ENCODE peak calls at places on chromosomes 1 and 21, in six cellular contexts. O is lower lobe of right lung, A is A549, J is cardiac fibroblast, X is fibroblast of the aortic adventitia, Z is uterus. D is an unnamed sample.
A peak's percentile ranks its signal among the peaks of the same experiment; 100 is the strongest.

GRCh38 chr21:44371596-44371995 is 18.2 kb downstream of the TRPM2 start:
- DNase-seq in O (no peak), A (no peak), J (no peak), X (no peak), Z (no peak), D (no peak)

GRCh38 chr1:200316148-200316803 is 93.6 kb downstream of the ZNF281 start:
- DNase-seq in O (no peak), A (no peak), J (no peak), X (no peak), Z (no peak), D (no peak)

GRCh38 chr1:215146252-215146975 is 63.9 kb downstream of the KCNK2 start:
- DNase-seq in O (no peak), A (no peak), J (peak; percentile 61), X (peak; percentile 60), Z (no peak), D (peak; percentile 19)

GRCh38 chr1:61588736-61589381 is 136.1 kb downstream of the TM2D1 start:
- DNase-seq in O (peak; percentile 53), A (peak; percentile 43), J (peak; percentile 77), X (peak; percentile 57), Z (peak; percentile 30), D (peak; percentile 38)

GRCh38 chr1:177998696-177999631 is 29.1 kb upstream of the SEC16B start:
- DNase-seq in O (no peak), A (no peak), J (no peak), X (no peak), Z (no peak), D (no peak)

GRCh38 chr1:18900303-18900841 is 2.0 kb downstream of the ALDH4A1 start:
- DNase-seq in O (no peak), A (no peak), J (peak; percentile 41), X (peak; percentile 39), Z (no peak), D (no peak)

GRCh38 chr1:76234061-76234460 is 159.5 kb downstream of the ST6GALNAC3 start:
- DNase-seq in O (no peak), A (no peak), J (no peak), X (no peak), Z (no peak), D (no peak)

GRCh38 chr1:178341218-178341956 is 155.4 kb downstream of the CLEC20A start:
- DNase-seq in O (peak; percentile 75), A (no peak), J (peak; percentile 91), X (peak; percentile 94), Z (peak; percentile 19), D (peak; percentile 80)

GRCh38 chr1:85328713-85329376 is 52.4 kb upstream of the BCL10 start:
- DNase-seq in O (no peak), A (peak; percentile 77), J (peak; percentile 98), X (peak; percentile 99), Z (no peak), D (peak; percentile 95)

GRCh38 chr1:116832932-116833578 is 76.7 kb upstream of the PTGFRN start:
- DNase-seq in O (no peak), A (no peak), J (no peak), X (no peak), Z (no peak), D (no peak)

GRCh38 chr1:34681481-34682451 is 73.1 kb upstream of the GJB5 start:
- DNase-seq in O (no peak), A (peak; percentile 35), J (peak; percentile 45), X (peak; percentile 52), Z (no peak), D (peak; percentile 11)

GRCh38 chr1:244296447-244296846 is 155.3 kb downstream of the ADSS2 start:
- DNase-seq in O (no peak), A (no peak), J (peak; percentile 58), X (no peak), Z (no peak), D (no peak)

GRCh38 chr1:235843458-235843857 is 23.2 kb downstream of the LYST start:
- DNase-seq in O (no peak), A (peak; percentile 25), J (peak; percentile 66), X (peak; percentile 63), Z (no peak), D (no peak)

GRCh38 chr1:68571499-68571898 is 74.6 kb upstream of the DEPDC1 start:
- DNase-seq in O (no peak), A (no peak), J (peak; percentile 16), X (peak; percentile 23), Z (no peak), D (no peak)

GRCh38 chr1:43936470-43937151 is 3.0 kb downstream of the ARTN start:
- DNase-seq in O (peak; percentile 63), A (no peak), J (peak; percentile 35), X (peak; percentile 9), Z (peak; percentile 35), D (no peak)

GRCh38 chr1:162882248-162882666 is 21.3 kb upstream of the CCDC190 start:
- DNase-seq in O (no peak), A (no peak), J (no peak), X (no peak), Z (no peak), D (no peak)

GRCh38 chr1:12798911-12799310 is 7.7 kb downstream of the PRAMEF1 start:
- DNase-seq in O (no peak), A (no peak), J (no peak), X (no peak), Z (no peak), D (no peak)

GRCh38 chr1:116288201-116288598 is 84.8 kb upstream of the ATP1A1 start:
- DNase-seq in O (no peak), A (no peak), J (no peak), X (no peak), Z (no peak), D (no peak)

GRCh38 chr1:33399375-33399774 is 31.5 kb downstream of the PHC2 start:
- DNase-seq in O (no peak), A (no peak), J (no peak), X (peak; percentile 48), Z (no peak), D (no peak)

GRCh38 chr1:36966242-36966641 is 68.1 kb downstream of the GRIK3 start:
- DNase-seq in O (no peak), A (no peak), J (peak; percentile 10), X (peak; percentile 2), Z (no peak), D (no peak)

GRCh38 chr1:17163789-17164666 is 40.9 kb upstream of the PADI1 start:
- DNase-seq in O (no peak), A (no peak), J (no peak), X (no peak), Z (no peak), D (no peak)

GRCh38 chr1:41341756-41342562 is 19.3 kb upstream of the FOXO6 start:
- DNase-seq in O (no peak), A (no peak), J (peak; percentile 38), X (no peak), Z (no peak), D (no peak)

GRCh38 chr1:100868364-100868995 is 26.2 kb downstream of the EXTL2 start:
- DNase-seq in O (no peak), A (no peak), J (peak; percentile 74), X (peak; percentile 78), Z (no peak), D (peak; percentile 58)

GRCh38 chr1:209406111-209406654 is 177.3 kb upstream of the CAMK1G start:
- DNase-seq in O (no peak), A (no peak), J (no peak), X (no peak), Z (no peak), D (no peak)

GRCh38 chr1:150764617-150765090 is 924 bp downstream of the CTSS start:
- DNase-seq in O (no peak), A (peak; percentile 10), J (peak; percentile 54), X (peak; percentile 96), Z (no peak), D (peak; percentile 54)

GRCh38 chr1:156726549-156727226 is 1.6 kb upstream of the METTL25B start:
- DNase-seq in O (no peak), A (peak; percentile 91), J (peak; percentile 79), X (peak; percentile 78), Z (no peak), D (peak; percentile 41)

GRCh38 chr21:42411197-42411869 is 7.6 kb downstream of the UBASH3A start:
- DNase-seq in O (no peak), A (no peak), J (no peak), X (no peak), Z (no peak), D (no peak)

GRCh38 chr1:165753934-165754333 is 14.7 kb downstream of the TMCO1 start:
- DNase-seq in O (no peak), A (no peak), J (no peak), X (no peak), Z (no peak), D (no peak)
- H3K4me3 ChIP-seq in O (no peak overlapping the region), A (no peak overlapping the region), J (no peak overlapping the region), X (no peak overlapping the region), Z (no peak overlapping the region), D (no peak overlapping the region)

DNA sequence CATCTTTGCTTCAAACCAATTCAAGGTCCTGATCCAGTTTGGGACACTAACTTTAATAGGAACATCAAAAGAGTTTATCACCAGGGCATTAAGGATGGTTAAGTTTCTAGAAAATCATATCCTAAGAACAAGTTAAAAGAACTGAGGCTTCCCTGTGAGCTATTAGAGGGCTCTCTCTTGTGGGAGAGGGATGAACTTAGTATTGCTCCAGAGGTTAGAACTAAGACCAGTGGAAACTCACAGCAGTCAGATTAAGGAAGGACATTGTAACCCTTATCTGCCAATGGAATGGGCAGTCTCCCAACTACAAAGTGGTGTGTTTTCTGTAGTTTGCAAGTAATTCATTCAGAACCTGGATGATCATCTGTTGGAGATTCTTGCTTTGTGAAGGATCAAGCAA is 36.8 kb downstream of the UBE2U start:
- DNase-seq in O (no peak), A (no peak), J (peak; percentile 71), X (peak; percentile 79), Z (no peak), D (no peak)
- TF ChIP-seq CTCF in O (no peak), A (no peak), J (no peak), X (peak; percentile 39), Z (no peak), D (peak; percentile 37)

GRCh38 chr1:111197598-111198289 is 2.7 kb downstream of the DENND2D start:
- DNase-seq in O (no peak), A (peak; percentile 17), J (peak; percentile 54), X (no peak), Z (no peak), D (no peak)
- H3K4me3 ChIP-seq in O (peak overlapping the region; percentile 57), A (no peak overlapping the region), J (no peak overlapping the region), X (no peak overlapping the region), Z (no peak overlapping the region), D (no peak overlapping the region)

GRCh38 chr1:101967871-101968270 is 28.9 kb downstream of the OLFM3 start:
- DNase-seq in O (no peak), A (no peak), J (no peak), X (no peak), Z (no peak), D (no peak)

GRCh38 chr1:101976161-101976560 is 20.6 kb downstream of the OLFM3 start:
- DNase-seq in O (no peak), A (no peak), J (no peak), X (no peak), Z (no peak), D (no peak)

GRCh38 chr1:101975371-101975770 is 21.4 kb downstream of the OLFM3 start:
- DNase-seq in O (no peak), A (no peak), J (no peak), X (no peak), Z (no peak), D (no peak)

GRCh38 chr1:101974599-101975225 is 22.0 kb downstream of the OLFM3 start:
- DNase-seq in O (no peak), A (no peak), J (no peak), X (no peak), Z (no peak), D (no peak)

GRCh38 chr1:101971309-101971708 is 25.4 kb downstream of the OLFM3 start:
- DNase-seq in O (no peak), A (no peak), J (peak; percentile 0), X (no peak), Z (no peak), D (no peak)
- TF ChIP-seq CTCF in O (no peak), A (no peak), J (no peak), X (no peak), Z (no peak), D (no peak)

GRCh38 chr1:185670187-185670627 is 64.0 kb upstream of the HMCN1 start:
- DNase-seq in O (no peak), A (no peak), J (peak; percentile 71), X (peak; percentile 66), Z (no peak), D (peak; percentile 56)
- H3K4me3 ChIP-seq in O (no peak overlapping the region), A (no peak overlapping the region), J (no peak overlapping the region), X (no peak overlapping the region), Z (no peak overlapping the region), D (no peak overlapping the region)

D was measured in astrocyte of the cerebellum.